ENCODE peak calls at places on chromosomes 4 and X, in four cellular contexts. X is K562, Z is HCT116, N is HepG2. P is an unnamed sample.

GRCh38 chrX:152399395-152399794 is 51.7 kb downstream of the GABRA3 start:
- DNase-seq in Z (no peak), N (no peak), X (no peak), P (no peak)

GRCh38 chr4:17336986-17337385 is 174.9 kb downstream of the QDPR start:
- DNase-seq in X (no peak), N (no peak), Z (no peak), P (no peak)

GRCh38 chr4:1193206-1194027 is 21.0 kb upstream of the SPON2 start:
- DNase-seq in N (no peak), Z (no peak), X (no peak), P (no peak)

GRCh38 chr4:173793937-173794510 is 264.0 kb upstream of the HAND2 start:
- DNase-seq in N (no peak), X (no peak), Z (no peak), P (no peak)

GRCh38 chr4:120071192-120071795 is 4.6 kb upstream of the MAD2L1 start:
- DNase-seq in N (peak), X (peak), Z (peak), P (peak)

GRCh38 chrX:123340691-123341090 is 156.6 kb downstream of the GRIA3 start:
- DNase-seq in X (no peak), N (no peak), Z (no peak), P (no peak)

GRCh38 chrX:68829594-68830485 is 1.0 kb downstream of the EFNB1 start:
- DNase-seq in Z (no peak), N (no peak), X (no peak), P (no peak)

GRCh38 chrX:152025656-152026440 is 51.4 kb upstream of the GABRE start:
- DNase-seq in N (no peak), Z (no peak), X (no peak), P (no peak)

GRCh38 chr4:3655485-3656429 is 110.4 kb upstream of the ADRA2C start:
- DNase-seq in X (no peak), Z (no peak), N (no peak), P (no peak)

GRCh38 chrX:48937065-48937907 is 18.5 kb upstream of the PIM2 start:
- DNase-seq in Z (no peak), X (peak), N (no peak), P (no peak)

DNA sequence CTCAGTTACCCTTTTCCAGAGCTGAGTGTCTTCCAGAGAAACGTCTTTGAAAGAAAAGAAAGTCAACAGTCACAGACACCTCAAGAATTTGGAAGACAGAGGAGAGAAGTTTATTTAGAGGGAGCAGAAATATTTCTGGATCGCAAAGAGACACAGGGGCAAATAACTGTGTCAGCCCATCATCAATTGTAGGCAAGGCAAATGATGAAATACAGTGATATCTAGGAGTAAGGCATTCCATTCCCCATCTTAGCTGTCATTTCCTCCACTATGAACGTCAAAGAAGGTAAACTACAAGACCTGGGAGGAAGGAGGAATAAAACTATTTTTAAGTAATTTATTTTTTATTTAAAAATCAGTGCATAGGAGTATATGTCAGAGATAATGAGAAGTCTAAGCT is 2.0 kb downstream of the NOX1 start:
- DNase-seq in Z (no peak), X (no peak), N (no peak), P (no peak)
- TF ChIP-seq TCF7L2 in Z (no peak), X (no peak), N (no peak), P (no peak)

GRCh38 chrX:44954562-44954961 is 81.6 kb downstream of the KDM6A start:
- DNase-seq in Z (no peak), N (no peak), X (no peak), P (no peak)
- TF ChIP-seq TCF7L2 in Z (no peak), N (no peak), X (no peak), P (no peak)

DNA sequence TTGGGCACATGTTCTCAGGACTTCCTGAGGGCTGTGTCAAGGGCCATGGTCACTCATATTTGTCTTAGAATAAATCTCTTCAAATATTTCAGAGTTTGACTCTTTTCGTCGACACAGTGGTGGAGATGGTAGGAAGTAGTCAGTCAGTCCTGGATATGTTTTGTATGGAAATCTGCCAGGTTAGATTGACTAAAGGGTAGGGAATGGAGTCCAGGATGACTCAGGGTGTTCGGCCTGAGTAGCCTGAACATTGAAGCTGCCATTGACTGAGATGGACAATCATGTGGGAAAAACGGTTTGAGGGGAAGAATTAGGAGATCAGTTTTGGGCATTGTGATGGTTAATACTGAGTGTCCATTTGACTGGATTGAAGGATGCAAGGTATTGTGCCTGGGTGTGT is 177.1 kb upstream of the CENPE start:
- DNase-seq in N (no peak), X (no peak), Z (peak), P (no peak)
- TF ChIP-seq TCF7L2 in N (no peak), X (no peak), Z (no peak), P (no peak)

DNA sequence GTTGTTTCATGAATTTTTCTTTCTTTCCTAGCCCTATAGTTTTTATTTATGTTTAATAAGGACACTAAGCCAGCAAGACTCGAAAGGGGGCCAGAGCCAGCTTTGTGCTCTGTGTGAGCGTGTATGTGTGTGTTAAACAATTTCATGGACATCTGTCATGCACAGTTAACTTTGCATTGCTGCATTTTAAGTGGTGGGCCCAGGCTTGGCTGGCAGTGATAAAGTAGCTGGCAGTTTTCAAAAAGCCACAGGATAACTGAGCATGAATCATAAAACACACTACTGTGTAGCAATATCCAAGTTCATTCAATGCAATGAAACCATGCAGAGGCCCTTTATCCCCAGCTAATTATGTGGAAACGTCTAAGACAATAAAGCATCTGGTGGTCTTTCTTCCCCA is 133.0 kb downstream of the NKX6-1 start:
- DNase-seq in N (no peak), X (no peak), Z (no peak), P (no peak)
- TF ChIP-seq TCF7L2 in N (no peak), X (no peak), Z (no peak), P (no peak)

P was measured in Panc1.